ENCODE peak calls at places on chromosomes 13 and 19, in four cellular contexts. X, D, F and V are unnamed samples.

GRCh38 chr13:22357132-22357531 is 686.3 kb downstream of the FGF9 start:
- DNase-seq in X (no peak), D (no peak), F (no peak), V (no peak)

GRCh38 chr13:37029617-37030016 is 29.0 kb downstream of the EXOSC8 start:
- DNase-seq in X (no peak), D (no peak), F (no peak), V (no peak)

GRCh38 chr13:114213980-114214379 is 20.7 kb upstream of the CDC16 start:
- DNase-seq in X (no peak), D (no peak), F (no peak), V (no peak)

GRCh38 chr19:10092648-10093294 is 6.7 kb downstream of the SHFL start:
- DNase-seq in X (no peak), D (no peak), F (no peak), V (no peak)

GRCh38 chr13:35309711-35310110 is 166.8 kb downstream of the MAB21L1 start:
- DNase-seq in X (no peak), D (no peak), F (no peak), V (no peak)

GRCh38 chr19:52197964-52198363 is 8.1 kb downstream of the PPP2R1A start:
- DNase-seq in X (no peak), D (no peak), F (no peak), V (no peak)

GRCh38 chr13:90867336-90867683 is 480.2 kb upstream of the MIR17HG start:
- DNase-seq in X (peak), D (peak), F (peak), V (peak)

GRCh38 chr19:17075860-17076538 is 422 bp downstream of the MYO9B start:
- DNase-seq in X (no peak), D (no peak), F (peak), V (peak)

GRCh38 chr13:41590643-41591042 is 133.3 kb downstream of the RGCC start:
- DNase-seq in X (no peak), D (no peak), F (peak), V (no peak)

GRCh38 chr13:80084086-80084676 is 256.7 kb downstream of the SPRY2 start:
- DNase-seq in X (no peak), D (no peak), F (peak), V (no peak)

GRCh38 chr13:101875717-101876393 is 423.4 kb downstream of the ITGBL1 start:
- DNase-seq in X (no peak), D (no peak), F (peak), V (no peak)

GRCh38 chr19:54937926-54938325 is 9.4 kb downstream of the NLRP7 start:
- DNase-seq in X (no peak), D (no peak), F (no peak), V (peak)

GRCh38 chr19:13817018-13817614 is 21.9 kb downstream of the ZSWIM4 start:
- DNase-seq in X (no peak), D (no peak), F (no peak), V (peak)

GRCh38 chr13:24747248-24748151 is 16.5 kb upstream of the RNF17 start:
- DNase-seq in X (peak), D (peak), F (peak), V (no peak)

GRCh38 chr13:108276060-108276459 is 6.5 kb downstream of the TNFSF13B start:
- DNase-seq in X (no peak), D (no peak), F (no peak), V (no peak)

GRCh38 chr13:41835871-41836270 is 125.0 kb downstream of the VWA8 start:
- DNase-seq in X (no peak), D (no peak), F (no peak), V (no peak)

GRCh38 chr19:29232315-29232852 is 19.4 kb upstream of the UQCRFS1 start:
- DNase-seq in X (no peak), D (no peak), F (no peak), V (no peak)

GRCh38 chr13:70366720-70367119 is 258.5 kb upstream of the KLHL1 start:
- DNase-seq in X (no peak), D (no peak), F (no peak), V (no peak)

GRCh38 chr19:16249826-16250434 is 52.2 kb downstream of the AP1M1 start:
- DNase-seq in X (no peak), D (no peak), F (no peak), V (no peak)

GRCh38 chr19:38711726-38712153 is 32.5 kb downstream of the CAPN12 start:
- DNase-seq in X (no peak), D (no peak), F (no peak), V (no peak)

GRCh38 chr13:93029536-93029935 is 197.1 kb upstream of the GPC6 start:
- DNase-seq in X (no peak), D (no peak), F (peak), V (no peak)

GRCh38 chr13:40672310-40673060 is 6.0 kb upstream of the FOXO1 start:
- DNase-seq in X (no peak), D (no peak), F (peak), V (no peak)

GRCh38 chr13:112980441-112980840 is 11.4 kb downstream of the MCF2L start:
- DNase-seq in X (no peak), D (no peak), F (no peak), V (no peak)

GRCh38 chr19:7450243-7451223 is 38.3 kb downstream of the PEX11G start:
- DNase-seq in X (no peak), D (no peak), F (peak), V (no peak)

GRCh38 chr19:38596057-38596981 is 21.4 kb downstream of the MAP4K1 start:
- DNase-seq in X (peak), D (peak), F (peak), V (no peak)

GRCh38 chr19:47353307-47353712 is 4.2 kb downstream of the DHX34 start:
- DNase-seq in X (no peak), D (no peak), F (no peak), V (no peak)

GRCh38 chr13:27636624-27637288 is 15.1 kb downstream of the POLR1D start:
- DNase-seq in X (no peak), D (no peak), F (no peak), V (no peak)

GRCh38 chr13:39347926-39348901 is 254.8 kb downstream of the LHFPL6 start:
- DNase-seq in X (no peak), D (no peak), F (no peak), V (no peak)

GRCh38 chr13:33069365-33069764 is 53.1 kb downstream of the KL start:
- DNase-seq in X (no peak), D (no peak), F (peak), V (no peak)
- TF ChIP-seq CTCF in X (no peak), D (peak), F (no peak), V (peak)

DNA sequence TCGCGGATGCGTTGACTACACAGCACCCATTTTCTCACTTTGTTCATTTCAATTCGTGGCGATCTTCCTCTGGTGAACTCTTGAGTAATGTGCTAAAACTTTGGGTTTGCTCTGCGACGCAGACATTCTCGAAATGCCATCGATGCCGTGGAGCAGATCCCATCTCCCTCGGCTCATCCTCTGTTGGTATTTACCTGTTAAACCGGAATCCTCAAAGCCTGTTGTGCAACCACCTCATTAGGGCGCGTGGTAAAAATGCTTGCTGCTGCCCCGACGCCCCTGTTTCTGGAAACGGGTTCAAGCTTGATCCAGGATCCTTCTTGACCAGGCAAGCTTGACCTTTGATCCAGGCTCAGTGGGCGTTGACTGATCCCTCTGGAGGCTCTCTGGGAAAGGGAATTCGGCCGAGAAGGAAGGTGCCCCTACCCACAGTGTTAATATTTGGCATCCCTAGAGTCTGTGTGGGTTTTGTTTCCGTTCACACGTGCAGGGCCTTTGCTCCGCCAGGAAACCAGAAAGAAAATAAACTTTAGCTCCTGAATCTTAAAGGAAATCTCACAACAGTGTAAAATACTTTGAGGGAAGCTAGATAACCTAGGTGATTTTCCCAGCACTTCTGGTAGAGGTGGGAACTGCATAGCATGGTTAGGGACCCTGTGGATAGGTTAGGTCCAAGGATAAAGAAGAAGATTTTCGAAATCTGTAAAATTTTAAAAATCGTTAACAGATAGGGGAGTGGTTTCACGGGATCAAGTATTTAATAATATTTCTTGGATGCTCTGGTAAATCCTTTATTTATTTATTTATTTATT is 1.0 kb downstream of the LSM14A start:
- DNase-seq in X (peak), D (peak), F (peak), V (peak)
- TF ChIP-seq CTCF in X (peak), D (no peak), F (peak), V (no peak)

GRCh38 chr19:19663292-19664120 is at the start of gene ATP13A1:
- DNase-seq in X (peak), D (peak), F (peak), V (peak)

GRCh38 chr19:19670070-19670551 is 1.5 kb downstream of the ZNF101 start:
- DNase-seq in X (no peak), D (no peak), F (peak), V (no peak)

GRCh38 chr19:19662866-19663291 is 597 bp downstream of the ATP13A1 start:
- DNase-seq in X (no peak), D (peak), F (no peak), V (no peak)

GRCh38 chr19:19672816-19673215 is 4.2 kb downstream of the ZNF101 start:
- DNase-seq in X (no peak), D (no peak), F (peak), V (no peak)

DNA sequence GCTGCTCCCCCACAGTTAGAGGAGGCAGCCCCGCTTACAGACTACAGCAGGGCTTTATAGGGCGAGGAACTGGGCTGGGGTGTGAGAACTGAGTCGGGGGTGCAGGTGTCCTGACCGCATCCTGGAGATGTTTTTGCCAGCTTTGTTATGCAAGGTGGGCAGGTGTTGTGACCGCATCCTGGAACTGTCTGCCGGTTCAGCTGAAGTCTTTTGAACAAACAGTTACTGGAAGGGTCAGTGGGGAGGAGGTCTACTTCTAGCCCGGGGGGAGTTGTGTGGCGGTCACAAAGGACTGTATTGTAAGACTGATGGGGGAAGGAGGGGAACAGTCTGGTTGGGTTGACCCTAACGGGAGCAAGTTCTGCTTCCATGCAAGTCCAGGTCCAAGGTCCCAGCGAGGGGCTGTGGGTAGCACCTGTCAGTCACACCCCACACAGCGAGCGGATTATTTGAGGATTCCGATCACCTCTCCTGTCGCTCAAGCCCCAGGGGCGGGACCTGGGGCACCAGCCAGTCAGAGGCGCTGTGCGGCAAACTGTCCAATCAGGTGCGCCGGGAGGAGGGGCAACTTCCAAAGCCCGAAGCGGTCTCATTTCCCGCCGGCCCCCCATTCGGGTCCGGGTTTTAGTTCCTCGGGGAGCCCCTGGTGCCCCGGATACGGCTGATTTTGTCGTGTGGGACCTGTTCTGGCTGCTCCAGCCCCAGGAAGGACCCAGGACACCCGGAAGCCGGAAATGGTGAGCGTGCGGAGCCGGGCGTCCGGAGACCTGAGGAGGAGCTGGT is at the start of gene ZNF101:
- DNase-seq in X (peak), D (peak), F (peak), V (peak)
- TF ChIP-seq CTCF in X (no peak), D (no peak), F (no peak), V (no peak)

GRCh38 chr19:41701401-41702075 is 6.9 kb upstream of the CEACAM5 start:
- DNase-seq in X (no peak), D (peak), F (no peak), V (no peak)
- TF ChIP-seq CTCF in X (no peak), D (no peak), F (peak), V (peak)

GRCh38 chr13:94617389-94618000 is 15.8 kb downstream of the GPR180 start:
- DNase-seq in X (no peak), D (peak), F (no peak), V (no peak)
- TF ChIP-seq CTCF in X (peak), D (peak), F (peak), V (peak)

GRCh38 chr19:1270854-1271527 is 1.9 kb downstream of the CIRBP start:
- DNase-seq in X (no peak), D (no peak), F (no peak), V (no peak)

GRCh38 chr19:1270168-1270853 is 1.2 kb downstream of the CIRBP start:
- DNase-seq in X (no peak), D (no peak), F (no peak), V (no peak)

GRCh38 chr19:1268392-1269064 is 604 bp upstream of the CIRBP start:
- DNase-seq in X (no peak), D (no peak), F (no peak), V (no peak)

GRCh38 chr19:1269065-1269477 is at the start of gene CIRBP:
- DNase-seq in X (peak), D (peak), F (peak), V (peak)

DNA sequence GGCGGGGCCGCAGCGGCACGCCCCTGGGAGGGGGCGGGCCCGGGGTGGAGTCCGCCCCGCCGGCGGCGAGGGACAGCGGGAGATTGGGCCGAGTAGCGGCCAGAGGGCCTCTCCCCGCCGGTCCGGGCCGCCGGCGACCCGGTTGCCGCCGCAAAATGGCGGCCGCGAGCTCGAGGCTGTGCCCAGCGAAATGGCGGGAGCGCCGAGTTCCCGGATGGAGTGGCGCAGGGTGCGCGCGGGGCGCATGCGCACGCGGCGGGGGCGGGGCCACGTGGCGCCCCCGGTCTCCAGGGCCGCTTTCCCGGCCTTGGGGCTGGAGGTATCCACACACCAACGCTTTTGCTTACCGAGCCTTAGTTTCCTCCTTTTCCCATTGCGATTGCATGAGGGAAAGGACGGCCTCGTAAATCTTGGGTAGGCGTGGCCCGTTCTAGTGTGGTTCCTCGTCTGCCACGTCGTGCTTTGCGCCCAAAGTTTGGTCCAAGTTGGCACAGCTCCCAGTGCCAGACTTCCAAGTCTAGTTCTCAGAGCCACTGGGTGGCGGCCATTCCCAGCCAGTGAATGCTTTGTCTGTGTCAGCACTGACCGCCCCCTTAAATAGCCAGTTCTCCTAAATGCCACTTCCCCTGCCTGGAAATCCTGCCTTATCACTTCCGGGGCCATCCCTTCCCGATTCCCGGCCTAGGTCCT is 491 bp downstream of the CIRBP start:
- DNase-seq in X (peak), D (peak), F (peak), V (peak)
- TF ChIP-seq CTCF in X (no peak), D (no peak), F (peak), V (no peak)

DNA sequence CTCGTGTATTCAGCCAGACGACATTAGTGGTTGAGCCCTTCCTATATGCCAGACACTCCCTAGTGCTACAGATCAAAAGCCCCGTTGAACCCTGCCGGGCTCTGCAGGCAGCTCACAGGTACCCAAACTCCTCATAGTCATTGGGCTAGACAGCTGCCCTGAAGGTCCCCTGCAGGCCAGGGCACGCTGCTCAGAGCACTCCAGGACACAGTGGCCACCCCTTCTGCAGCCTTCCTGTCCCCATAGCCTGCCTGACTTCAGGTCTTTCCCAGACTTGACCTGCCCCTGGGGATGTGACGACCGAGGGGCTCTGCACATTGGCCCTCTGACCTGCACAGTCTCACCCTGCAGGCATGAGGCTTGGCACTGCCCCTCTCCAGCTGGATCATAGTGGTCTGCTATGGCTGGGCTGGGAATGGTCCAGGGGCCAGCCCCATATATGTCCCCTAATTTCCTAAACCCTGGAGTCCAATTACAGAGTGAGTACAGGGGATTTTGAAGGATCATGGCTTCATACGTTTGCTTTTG is 64.2 kb upstream of the UBAC2 start:
- DNase-seq in X (no peak), D (no peak), F (no peak), V (no peak)
- TF ChIP-seq CTCF in X (no peak), D (no peak), F (no peak), V (no peak)